ENCODE peak calls at places on chromosomes 7 and 10, in six cellular contexts. M is left ventricle myocardium inferior; G is RKO; S is stomach; F is activated CD8-positive, alpha-beta memory T cell treated with anti-CD3 and anti-CD28 coated beads, Interleukin-2, amount 50 U/mL, for 48 hours; Z is ELF-1. V is an unnamed sample.

GRCh38 chr10:100222529-100222928 is 6.9 kb downstream of the CHUK start:
- DNase-seq in M (no peak), G (no peak), S (no peak), F (no peak), Z (no peak), V (no peak)

GRCh38 chr7:126524967-126525366 is 727.8 kb downstream of the GRM8 start:
- DNase-seq in M (no peak), G (no peak), S (no peak), F (no peak), Z (no peak), V (no peak)

GRCh38 chr10:53395449-53395848 is 622.9 kb upstream of the MBL2 start:
- DNase-seq in M (no peak), G (no peak), S (no peak), F (no peak), Z (peak), V (no peak)

GRCh38 chr10:75400769-75401568 is 595 bp downstream of the ZNF503 start:
- DNase-seq in M (peak), G (peak), S (peak), F (peak), Z (no peak), V (peak)

GRCh38 chr7:18861514-18861913 is 255.9 kb downstream of the TWIST1 start:
- DNase-seq in M (no peak), G (no peak), S (no peak), F (no peak), Z (no peak), V (no peak)

GRCh38 chr10:88702848-88703597 is 3.0 kb upstream of the LIPK start:
- DNase-seq in M (no peak), G (peak), S (peak), F (no peak), Z (peak), V (no peak)

GRCh38 chr7:106855540-106856132 is 9.4 kb upstream of the PIK3CG start:
- DNase-seq in M (no peak), G (no peak), S (no peak), F (no peak), Z (peak), V (no peak)

GRCh38 chr7:41107330-41107937 is 595.5 kb downstream of the INHBA start:
- DNase-seq in M (no peak), G (no peak), S (no peak), F (no peak), Z (peak), V (no peak)

GRCh38 chr7:33736521-33737221 is 168.7 kb upstream of the BMPER start:
- DNase-seq in M (no peak), G (no peak), S (no peak), F (no peak), Z (no peak), V (no peak)